ENCODE peak calls at places on chromosomes 6 and 20, in nine cellular contexts. Z is neural crest cell, N is WTC11, H is T-helper 17 cell, P is adrenal gland, Y is HepG2, S is iris pigment epithelial cell, B is iPS-NIHi11, A is T follicular helper cell. R is an unnamed sample.

GRCh38 chr6:42403415-42403814 is 48.3 kb downstream of the TRERF1 start:
- DNase-seq in Z (no peak), N (no peak), H (no peak), P (no peak), Y (no peak), S (peak), B (no peak), A (no peak), R (no peak)

GRCh38 chr20:36036688-36037087 is 68.3 kb downstream of the CNBD2 start:
- DNase-seq in Z (no peak), N (no peak), H (no peak), P (no peak), Y (no peak), S (no peak), B (no peak), A (no peak), R (no peak)

GRCh38 chr6:33050013-33050800 is 23.2 kb downstream of the HLA-DPA1 start:
- DNase-seq in Z (no peak), N (no peak), H (no peak), P (no peak), Y (no peak), S (no peak), B (no peak), A (no peak), R (no peak)

GRCh38 chr20:32411955-32412706 is 54.0 kb downstream of the ASXL1 start:
- DNase-seq in Z (no peak), N (no peak), H (no peak), P (no peak), Y (no peak), S (no peak), B (no peak), A (no peak), R (no peak)

GRCh38 chr20:58222446-58222845 is 6.0 kb downstream of the ANKRD60 start:
- DNase-seq in Z (no peak), N (no peak), H (no peak), P (no peak), Y (no peak), S (no peak), B (no peak), A (no peak), R (no peak)

GRCh38 chr6:5636210-5637030 is 370.3 kb downstream of the NRN1 start:
- DNase-seq in Z (no peak), N (peak), H (no peak), P (no peak), Y (no peak), S (no peak), B (peak), A (no peak), R (no peak)

GRCh38 chr20:10430000-10430466 is 4.0 kb downstream of the MKKS start:
- DNase-seq in Z (no peak), N (no peak), H (no peak), P (no peak), Y (peak), S (peak), B (no peak), A (no peak), R (no peak)

GRCh38 chr6:97215157-97215769 is 67.8 kb downstream of the MMS22L start:
- DNase-seq in Z (peak), N (peak), H (no peak), P (peak), Y (peak), S (peak), B (peak), A (no peak), R (no peak)

GRCh38 chr6:18245079-18245478 is 19.3 kb downstream of the DEK start:
- DNase-seq in Z (no peak), N (no peak), H (no peak), P (no peak), Y (no peak), S (no peak), B (no peak), A (no peak), R (no peak)

GRCh38 chr20:23361108-23361650 is 803 bp upstream of the GZF1 start:
- DNase-seq in Z (no peak), N (no peak), H (no peak), P (peak), Y (peak), S (peak), B (no peak), A (no peak), R (no peak)

GRCh38 chr6:140846518-140847277 is 1286.0 kb upstream of the GJE1 start:
- DNase-seq in Z (no peak), N (no peak), H (no peak), P (no peak), Y (no peak), S (peak), B (no peak), A (no peak), R (no peak)

GRCh38 chr20:48153523-48153922 is 368.2 kb upstream of the SULF2 start:
- DNase-seq in Z (no peak), N (no peak), H (no peak), P (peak), Y (no peak), S (peak), B (peak), A (no peak), R (no peak)

GRCh38 chr6:74369556-74369993 is 673.6 kb downstream of the CD109 start:
- DNase-seq in Z (no peak), N (no peak), H (no peak), P (no peak), Y (no peak), S (peak), B (no peak), A (no peak), R (no peak)

GRCh38 chr6:1635305-1636010 is 25.7 kb downstream of the FOXC1 start:
- DNase-seq in Z (no peak), N (no peak), H (no peak), P (no peak), Y (no peak), S (peak), B (no peak), A (no peak), R (no peak)

GRCh38 chr6:112179631-112180030 is 74.7 kb downstream of the LAMA4 start:
- DNase-seq in Z (no peak), N (no peak), H (no peak), P (no peak), Y (no peak), S (no peak), B (no peak), A (no peak), R (no peak)

GRCh38 chr6:99412065-99412464 is 13.0 kb downstream of the PNISR start:
- DNase-seq in Z (no peak), N (no peak), H (no peak), P (no peak), Y (no peak), S (no peak), B (no peak), A (no peak), R (no peak)

GRCh38 chr6:53250137-53250760 is 98.5 kb downstream of the ELOVL5 start:
- DNase-seq in Z (no peak), N (no peak), H (no peak), P (no peak), Y (no peak), S (peak), B (no peak), A (no peak), R (no peak)

GRCh38 chr20:58662142-58662473 is 11.0 kb downstream of the STX16 start:
- DNase-seq in Z (no peak), N (no peak), H (no peak), P (no peak), Y (no peak), S (no peak), B (no peak), A (no peak), R (no peak)

GRCh38 chr6:146944077-146944476 is 260.1 kb upstream of the STXBP5 start:
- DNase-seq in Z (no peak), N (no peak), H (no peak), P (no peak), Y (no peak), S (no peak), B (no peak), A (no peak), R (no peak)

GRCh38 chr20:925516-925915 is 9.4 kb upstream of the ANGPT4 start:
- DNase-seq in Z (no peak), N (no peak), H (no peak), P (no peak), Y (no peak), S (no peak), B (no peak), A (no peak), R (no peak)

GRCh38 chr6:100464910-100465700 is at the start of gene SIM1:
- DNase-seq in Z (peak), N (peak), H (no peak), P (no peak), Y (no peak), S (peak), B (peak), A (no peak), R (peak)

GRCh38 chr20:49825521-49826033 is 12.9 kb downstream of the SLC9A8 start:
- DNase-seq in Z (no peak), N (no peak), H (no peak), P (no peak), Y (peak), S (no peak), B (no peak), A (no peak), R (no peak)

GRCh38 chr20:9409981-9410380 is 104.4 kb upstream of the LAMP5 start:
- DNase-seq in Z (no peak), N (no peak), H (no peak), P (no peak), Y (no peak), S (peak), B (no peak), A (no peak), R (no peak)

GRCh38 chr20:19593762-19594161 is 164.3 kb upstream of the RIN2 start:
- DNase-seq in Z (no peak), N (no peak), H (no peak), P (no peak), Y (no peak), S (no peak), B (no peak), A (no peak), R (no peak)

GRCh38 chr20:755931-756330 is 12.4 kb downstream of the SLC52A3 start:
- DNase-seq in Z (no peak), N (no peak), H (no peak), P (no peak), Y (no peak), S (no peak), B (no peak), A (no peak), R (no peak)

GRCh38 chr6:97842536-97842935 is 559.5 kb upstream of the MMS22L start:
- DNase-seq in Z (no peak), N (no peak), H (no peak), P (no peak), Y (no peak), S (no peak), B (no peak), A (no peak), R (no peak)

GRCh38 chr6:5718231-5718947 is 288.3 kb downstream of the NRN1 start:
- DNase-seq in Z (no peak), N (no peak), H (no peak), P (peak), Y (no peak), S (no peak), B (no peak), A (no peak), R (no peak)

GRCh38 chr20:32415494-32415893 is 57.4 kb downstream of the ASXL1 start:
- DNase-seq in Z (no peak), N (no peak), H (no peak), P (no peak), Y (no peak), S (no peak), B (no peak), A (no peak), R (no peak)

GRCh38 chr20:13625241-13625981 is 13.3 kb downstream of the TASP1 start:
- DNase-seq in Z (no peak), N (no peak), H (no peak), P (no peak), Y (no peak), S (no peak), B (no peak), A (no peak), R (no peak)

GRCh38 chr6:53746442-53747103 is 48.2 kb upstream of the LRRC1 start:
- DNase-seq in Z (no peak), N (no peak), H (no peak), P (no peak), Y (peak), S (no peak), B (peak), A (no peak), R (no peak)

GRCh38 chr20:37945034-37945660 is 42.2 kb downstream of the VSTM2L start:
- DNase-seq in Z (no peak), N (no peak), H (no peak), P (no peak), Y (no peak), S (no peak), B (no peak), A (no peak), R (peak)

GRCh38 chr6:78861509-78861908 is 5.8 kb upstream of the IRAK1BP1 start:
- DNase-seq in Z (no peak), N (no peak), H (no peak), P (no peak), Y (peak), S (peak), B (no peak), A (no peak), R (no peak)

GRCh38 chr20:13800728-13801134 is 15.9 kb downstream of the NDUFAF5 start:
- DNase-seq in Z (no peak), N (no peak), H (no peak), P (peak), Y (peak), S (peak), B (no peak), A (no peak), R (no peak)